ENCODE peak calls at places on chromosomes 13 and 19, in ten cellular contexts. H, J, U, E, A, F, W, N, Q and C are unnamed samples.

GRCh38 chr13:113403255-113404104 is 39.5 kb upstream of the GRTP1 start:
- DNase-seq in H (no peak), J (no peak), U (no peak), E (no peak), A (no peak), F (no peak), W (no peak), N (no peak), Q (no peak), C (no peak)

GRCh38 chr13:25687622-25688225 is 315.9 kb downstream of the ATP8A2 start:
- DNase-seq in H (peak), J (no peak), U (no peak), E (peak), A (no peak), F (no peak), W (no peak), N (peak), Q (no peak), C (no peak)

GRCh38 chr19:6556480-6556879 is 25.7 kb downstream of the TNFSF9 start:
- DNase-seq in H (peak), J (no peak), U (no peak), E (no peak), A (peak), F (no peak), W (no peak), N (peak), Q (no peak), C (no peak)

GRCh38 chr13:92901739-92902138 is 324.9 kb upstream of the GPC6 start:
- DNase-seq in H (no peak), J (no peak), U (no peak), E (no peak), A (no peak), F (no peak), W (no peak), N (peak), Q (no peak), C (no peak)

GRCh38 chr19:17337675-17338439 is 504 bp downstream of the GTPBP3 start:
- DNase-seq in H (no peak), J (peak), U (no peak), E (no peak), A (no peak), F (no peak), W (no peak), N (no peak), Q (no peak), C (peak)

GRCh38 chr19:18422530-18423191 is 3.5 kb downstream of the SSBP4 start:
- DNase-seq in H (no peak), J (peak), U (no peak), E (no peak), A (no peak), F (no peak), W (no peak), N (no peak), Q (no peak), C (no peak)

GRCh38 chr19:32936065-32936464 is 35.7 kb downstream of the CEP89 start:
- DNase-seq in H (no peak), J (no peak), U (no peak), E (no peak), A (no peak), F (no peak), W (no peak), N (no peak), Q (no peak), C (no peak)

GRCh38 chr13:94236876-94237275 is 242.6 kb downstream of the DCT start:
- DNase-seq in H (peak), J (no peak), U (no peak), E (no peak), A (peak), F (no peak), W (no peak), N (no peak), Q (no peak), C (no peak)

GRCh38 chr19:11263726-11264125 is 1.4 kb upstream of the DOCK6 start:
- DNase-seq in H (no peak), J (no peak), U (no peak), E (no peak), A (no peak), F (no peak), W (no peak), N (no peak), Q (no peak), C (no peak)

GRCh38 chr19:58196911-58197616 is 14.2 kb downstream of the ZNF274 start:
- DNase-seq in H (peak), J (no peak), U (no peak), E (peak), A (peak), F (no peak), W (no peak), N (peak), Q (peak), C (peak)

GRCh38 chr13:72985610-72986009 is 73.2 kb upstream of the KLF5 start:
- DNase-seq in H (no peak), J (no peak), U (no peak), E (no peak), A (no peak), F (no peak), W (no peak), N (no peak), Q (no peak), C (no peak)

GRCh38 chr19:40724315-40724714 is 7.4 kb downstream of the ITPKC start:
- DNase-seq in H (no peak), J (no peak), U (no peak), E (no peak), A (no peak), F (no peak), W (no peak), N (no peak), Q (no peak), C (no peak)

GRCh38 chr13:112241288-112241687 is 134.9 kb upstream of the SPACA7 start:
- DNase-seq in H (no peak), J (no peak), U (no peak), E (peak), A (no peak), F (no peak), W (no peak), N (no peak), Q (no peak), C (no peak)

GRCh38 chr13:37995052-37995451 is 125.5 kb upstream of the TRPC4 start:
- DNase-seq in H (peak), J (no peak), U (no peak), E (peak), A (no peak), F (no peak), W (no peak), N (peak), Q (peak), C (peak)

GRCh38 chr13:100594731-100595130 is 6.1 kb upstream of the GGACT start:
- DNase-seq in H (no peak), J (no peak), U (no peak), E (no peak), A (no peak), F (no peak), W (no peak), N (no peak), Q (peak), C (no peak)

GRCh38 chr19:44142014-44142523 is 715 bp downstream of the ZNF234 start:
- DNase-seq in H (peak), J (no peak), U (no peak), E (no peak), A (peak), F (no peak), W (peak), N (peak), Q (no peak), C (peak)

GRCh38 chr19:12873891-12874745 is 7.1 kb downstream of the DNASE2 start:
- DNase-seq in H (no peak), J (no peak), U (no peak), E (no peak), A (no peak), F (no peak), W (no peak), N (no peak), Q (no peak), C (no peak)

GRCh38 chr19:6161271-6161850 is 25.9 kb downstream of the ACSBG2 start:
- DNase-seq in H (no peak), J (peak), U (peak), E (peak), A (no peak), F (no peak), W (no peak), N (no peak), Q (peak), C (peak)

GRCh38 chr13:57629821-57630235 is 1.7 kb upstream of the PCDH17 start:
- DNase-seq in H (peak), J (peak), U (no peak), E (peak), A (peak), F (no peak), W (peak), N (peak), Q (peak), C (no peak)

GRCh38 chr13:25064396-25064795 is 31.5 kb upstream of the PABPC3 start:
- DNase-seq in H (no peak), J (no peak), U (no peak), E (peak), A (no peak), F (no peak), W (no peak), N (no peak), Q (no peak), C (no peak)

GRCh38 chr19:15332311-15332996 is at the start of gene BRD4:
- DNase-seq in H (peak), J (peak), U (peak), E (no peak), A (peak), F (peak), W (peak), N (peak), Q (peak), C (peak)

GRCh38 chr19:12939292-12939606 is 840 bp downstream of the CALR start:
- DNase-seq in H (peak), J (peak), U (no peak), E (no peak), A (peak), F (no peak), W (peak), N (peak), Q (peak), C (no peak)